ENCODE peak calls at places on chromosomes 3 and 15, in ten cellular contexts. L is lower lobe of right lung; D is body of pancreas; I is suprapubic skin; Z is IMR-90; A is esophagus muscularis mucosa; V is tibial nerve; W is right lobe of liver; N is CD8-positive, alpha-beta T cell; B is H9. K is an unnamed sample.

GRCh38 chr15:29266052-29266572 is 3.5 kb downstream of the NSMCE3 start:
- DNase-seq in L (no peak), N (no peak), V (no peak), W (no peak), I (no peak), D (no peak), A (no peak), B (no peak), Z (no peak), K (no peak)

GRCh38 chr15:94042163-94042954 is 189.0 kb upstream of the MCTP2 start:
- DNase-seq in L (no peak), N (no peak), D (no peak), B (no peak), V (no peak), I (no peak), A (no peak), Z (peak), W (no peak), K (no peak)

GRCh38 chr15:68734352-68734751 is 86.3 kb downstream of the ANP32A start:
- DNase-seq in N (no peak), D (no peak), I (no peak), B (no peak), W (no peak), A (no peak), L (no peak), V (no peak), Z (no peak), K (no peak)

GRCh38 chr3:160616721-160617120 is 51.4 kb upstream of the KPNA4 start:
- DNase-seq in W (no peak), V (no peak), I (no peak), B (no peak), D (no peak), N (no peak), A (no peak), L (no peak), Z (peak), K (no peak)

GRCh38 chr3:162337630-162338029 is 841.0 kb downstream of the OTOL1 start:
- DNase-seq in A (no peak), V (no peak), L (no peak), N (no peak), D (no peak), B (no peak), W (no peak), Z (peak), I (no peak), K (no peak)

GRCh38 chr3:126994661-126995161 is 11.8 kb downstream of the PLXNA1 start:
- DNase-seq in B (no peak), V (no peak), N (no peak), W (no peak), I (no peak), D (no peak), A (no peak), Z (no peak), L (no peak), K (no peak)

GRCh38 chr3:126082334-126083137 is 1.4 kb downstream of the SLC41A3 start:
- DNase-seq in Z (no peak), W (no peak), N (no peak), V (no peak), I (no peak), A (peak), B (no peak), L (no peak), D (no peak), K (no peak)

GRCh38 chr3:187896664-187897063 is 151.4 kb upstream of the BCL6 start:
- DNase-seq in N (no peak), A (no peak), W (no peak), Z (no peak), D (no peak), I (no peak), L (no peak), V (no peak), B (no peak), K (no peak)

GRCh38 chr3:94259291-94259690 is 196.4 kb downstream of the NSUN3 start:
- DNase-seq in B (no peak), V (no peak), Z (no peak), D (no peak), N (no peak), I (no peak), L (no peak), W (no peak), A (no peak), K (no peak)

GRCh38 chr3:95883801-95884200 is 930.6 kb upstream of the EPHA6 start:
- DNase-seq in A (no peak), B (no peak), V (no peak), I (no peak), D (no peak), L (no peak), N (no peak), Z (no peak), W (no peak), K (no peak)

GRCh38 chr3:108879915-108880314 is 57.3 kb downstream of the TRAT1 start:
- DNase-seq in B (peak), W (no peak), Z (no peak), V (no peak), D (no peak), I (no peak), A (no peak), L (no peak), N (no peak), K (no peak)

GRCh38 chr3:112175037-112175436 is 42.0 kb upstream of the GCSAM start:
- DNase-seq in Z (no peak), N (no peak), A (no peak), V (no peak), I (no peak), D (no peak), L (no peak), W (no peak), B (no peak), K (no peak)

GRCh38 chr15:75508741-75509532 is 57.4 kb upstream of the SIN3A start:
- DNase-seq in Z (peak), N (no peak), B (no peak), L (no peak), A (no peak), W (no peak), D (no peak), I (no peak), V (peak), K (no peak)

GRCh38 chr15:97189152-97189551 is 771.4 kb upstream of the ARRDC4 start:
- DNase-seq in W (no peak), B (no peak), N (no peak), I (no peak), L (no peak), A (no peak), D (no peak), Z (no peak), V (no peak), K (no peak)

GRCh38 chr15:73575636-73576247 is 57.4 kb downstream of the NPTN start:
- DNase-seq in D (no peak), L (peak), A (no peak), B (no peak), V (no peak), I (no peak), N (no peak), W (no peak), Z (peak), K (no peak)

GRCh38 chr15:36177590-36178281 is 401.7 kb upstream of the CDIN1 start:
- DNase-seq in A (no peak), Z (peak), B (no peak), N (no peak), D (no peak), W (no peak), I (no peak), L (no peak), V (no peak), K (no peak)

GRCh38 chr3:185153861-185154629 is 1.2 kb upstream of the C3orf70 start:
- DNase-seq in D (no peak), V (no peak), Z (no peak), W (no peak), N (no peak), B (peak), I (no peak), L (no peak), A (no peak), K (no peak)

GRCh38 chr3:119769394-119770149 is 12.3 kb upstream of the NR1I2 start:
- DNase-seq in L (no peak), W (no peak), V (no peak), N (no peak), Z (peak), A (no peak), I (no peak), D (no peak), B (no peak), K (no peak)

GRCh38 chr3:50583897-50584296 is 14.6 kb downstream of the HEMK1 start:
- DNase-seq in D (peak), L (peak), A (no peak), V (peak), I (peak), B (no peak), W (peak), N (no peak), Z (no peak), K (peak)

GRCh38 chr15:78276032-78276943 is 11.9 kb downstream of the DNAJA4 start:
- DNase-seq in Z (peak), D (no peak), N (no peak), V (no peak), I (no peak), A (no peak), L (no peak), W (no peak), B (no peak), K (no peak)

GRCh38 chr3:31226331-31226730 is 306.4 kb upstream of the STT3B start:
- DNase-seq in N (peak), I (no peak), A (no peak), V (no peak), L (no peak), D (no peak), Z (no peak), W (no peak), B (no peak), K (no peak)

GRCh38 chr3:154247806-154248480 is 76.3 kb downstream of the DHX36 start:
- DNase-seq in Z (no peak), L (no peak), I (no peak), B (no peak), W (no peak), N (no peak), V (no peak), A (no peak), D (no peak), K (no peak)

GRCh38 chr3:146131616-146132410 is 29.2 kb downstream of the PLOD2 start:
- DNase-seq in Z (peak), N (no peak), I (no peak), L (no peak), A (no peak), V (no peak), W (no peak), D (no peak), B (no peak), K (no peak)

GRCh38 chr15:28169361-28169760 is 70.2 kb upstream of the OCA2 start:
- DNase-seq in I (no peak), B (no peak), A (no peak), L (no peak), V (no peak), D (no peak), W (no peak), Z (no peak), N (no peak), K (no peak)

GRCh38 chr15:88902846-88903245 is 7.5 kb upstream of the HAPLN3 start:
- DNase-seq in V (no peak), B (no peak), A (no peak), D (no peak), N (no peak), Z (no peak), I (no peak), L (no peak), W (no peak), K (no peak)
- H3K27ac ChIP-seq in V (no peak), B (no peak), A (no peak), D (no peak), N (no peak), Z (no peak), I (no peak), L (no peak), W (no peak), K (peak)

DNA sequence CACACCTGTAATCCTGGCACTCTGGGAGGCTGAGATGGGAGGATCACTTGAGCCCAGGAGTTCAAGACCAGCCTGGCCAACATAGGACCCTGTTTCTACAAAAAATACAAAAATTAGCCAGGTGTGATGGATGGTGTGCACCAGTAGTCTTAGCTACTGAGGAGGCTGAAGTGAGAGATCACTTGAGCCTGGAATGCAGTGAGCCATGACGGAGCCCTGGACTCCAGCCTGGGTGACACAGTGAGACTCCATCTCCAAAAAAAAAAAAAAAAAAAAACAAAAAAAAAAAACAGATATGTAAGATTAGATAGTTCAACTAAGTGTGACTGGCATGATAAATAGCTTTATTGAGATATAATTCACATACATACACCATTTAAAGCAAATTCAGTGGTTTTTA is 9.7 kb downstream of the RBSN start:
- DNase-seq in L (no peak), W (no peak), V (no peak), B (no peak), A (no peak), N (no peak), I (no peak), D (no peak), Z (no peak), K (no peak)
- H3K27ac ChIP-seq in L (no peak), W (no peak), V (no peak), B (no peak), A (no peak), N (no peak), I (no peak), D (no peak), Z (no peak), K (no peak)

GRCh38 chr3:48505146-48505545 is 1.2 kb upstream of the SHISA5 start:
- DNase-seq in L (no peak), D (no peak), B (no peak), A (no peak), N (no peak), W (no peak), V (no peak), Z (no peak), I (peak), K (no peak)
- H3K27ac ChIP-seq in L (peak), D (no peak), B (no peak), A (peak), N (no peak), W (no peak), V (peak), Z (no peak), I (peak), K (peak)

GRCh38 chr15:48671381-48672022 is 26.0 kb upstream of the FBN1 start:
- DNase-seq in Z (peak), N (no peak), W (no peak), B (no peak), A (no peak), I (peak), D (no peak), L (no peak), V (peak), K (peak)

GRCh38 chr15:48675436-48675835 is 29.9 kb upstream of the FBN1 start:
- DNase-seq in Z (peak), V (no peak), N (no peak), A (no peak), D (no peak), B (no peak), L (no peak), W (no peak), I (no peak), K (no peak)

GRCh38 chr15:48677821-48678220 is 32.3 kb upstream of the FBN1 start:
- DNase-seq in A (no peak), B (no peak), Z (no peak), D (no peak), W (no peak), N (no peak), L (no peak), V (no peak), I (no peak), K (no peak)

GRCh38 chr15:48672206-48672605 is 26.7 kb upstream of the FBN1 start:
- DNase-seq in W (no peak), Z (no peak), N (no peak), I (no peak), B (no peak), D (no peak), A (no peak), V (no peak), L (no peak), K (no peak)

DNA sequence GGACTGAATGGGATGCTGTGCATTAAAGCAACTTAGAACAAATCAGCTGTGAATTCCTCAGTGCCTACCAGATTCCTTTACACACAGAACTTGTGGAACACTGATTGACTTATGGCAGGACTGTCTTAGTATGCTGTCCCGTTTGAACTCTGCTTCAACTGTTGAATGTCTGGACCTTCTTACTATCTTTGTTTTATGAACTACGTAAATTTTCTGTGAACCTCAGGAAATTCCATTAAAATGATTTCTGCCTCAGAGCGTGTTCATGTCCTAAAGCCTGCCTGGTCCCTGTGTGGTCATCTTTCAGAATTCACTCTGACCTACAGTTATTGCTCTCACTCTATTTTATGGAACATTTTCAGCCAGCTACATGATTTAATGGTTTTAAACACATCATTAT is 29.4 kb upstream of the FBN1 start:
- DNase-seq in L (no peak), A (no peak), Z (peak), D (no peak), V (no peak), W (no peak), B (no peak), I (no peak), N (no peak), K (no peak)
- H3K27ac ChIP-seq in L (no peak), A (no peak), Z (no peak), D (no peak), V (no peak), W (no peak), B (no peak), I (no peak), N (no peak), K (peak)

K was measured in aorta.